ENCODE peak calls at places on chromosomes 2 and 18, in four cellular contexts. Y, D, W and T are unnamed samples.

GRCh38 chr18:47979611-47980200 is 49.2 kb upstream of the SMAD2 start:
- DNase-seq in Y (no peak), D (no peak), W (peak; percentile 60), T (no peak)

GRCh38 chr2:223107825-223108224 is 55.8 kb downstream of the KCNE4 start:
- DNase-seq in Y (no peak), D (no peak), W (no peak), T (no peak)

GRCh38 chr2:47058061-47058931 is 96.8 kb downstream of the STPG4 start:
- DNase-seq in Y (no peak), D (no peak), W (peak; percentile 87), T (no peak)

GRCh38 chr2:238851026-238851425 is 3.1 kb downstream of the TWIST2 start:
- DNase-seq in Y (no peak), D (no peak), W (no peak), T (no peak)

GRCh38 chr2:73291093-73291460 is 2.3 kb downstream of the EGR4 start:
- DNase-seq in Y (peak; percentile 73), D (no peak), W (peak; percentile 46), T (no peak)

GRCh38 chr18:10771053-10771709 is 245.4 kb downstream of the NAPG start:
- DNase-seq in Y (no peak), D (peak; percentile 17), W (no peak), T (peak; percentile 43)

GRCh38 chr2:2613279-2614199 is 282.5 kb upstream of the MYT1L start:
- DNase-seq in Y (peak; percentile 95), D (peak; percentile 56), W (peak; percentile 90), T (peak; percentile 53)

GRCh38 chr2:80638759-80639158 is 334.2 kb upstream of the LRRTM1 start:
- DNase-seq in Y (no peak), D (no peak), W (no peak), T (no peak)

GRCh38 chr18:39648616-39649015 is 2083.0 kb upstream of the CELF4 start:
- DNase-seq in Y (no peak), D (no peak), W (no peak), T (no peak)

GRCh38 chr2:191202881-191203397 is 42.3 kb upstream of the MYO1B start:
- DNase-seq in Y (no peak), D (no peak), W (no peak), T (no peak)

GRCh38 chr2:98761267-98761781 is 30.4 kb upstream of the MGAT4A start:
- DNase-seq in Y (no peak), D (no peak), W (no peak), T (no peak)

GRCh38 chr18:12904012-12904516 is 20.0 kb upstream of the PTPN2 start:
- DNase-seq in Y (peak; percentile 98), D (no peak), W (no peak), T (no peak)

GRCh38 chr18:44819944-44820510 is 139.3 kb downstream of the SETBP1 start:
- DNase-seq in Y (no peak), D (no peak), W (no peak), T (no peak)

GRCh38 chr18:12659904-12660605 is 2.1 kb upstream of the SPIRE1 start:
- DNase-seq in Y (peak; percentile 69), D (no peak), W (peak; percentile 51), T (no peak)

GRCh38 chr18:681985-682384 is 24.5 kb downstream of the TYMS start:
- DNase-seq in Y (no peak), D (no peak), W (no peak), T (no peak)

GRCh38 chr2:222561817-222562424 is 94.0 kb downstream of the FARSB start:
- DNase-seq in Y (peak; percentile 58), D (peak; percentile 13), W (peak; percentile 59), T (peak; percentile 35)

GRCh38 chr18:76958692-76959341 is 136.5 kb downstream of the ZNF236 start:
- DNase-seq in Y (no peak), D (no peak), W (no peak), T (no peak)

GRCh38 chr2:160308915-160309314 is 108.8 kb upstream of the ITGB6 start:
- DNase-seq in Y (no peak), D (no peak), W (no peak), T (no peak)

GRCh38 chr2:233807215-233807865 is 29.2 kb downstream of the MROH2A start:
- DNase-seq in Y (no peak), D (no peak), W (no peak), T (no peak)

GRCh38 chr2:232386740-232387450 is 8.3 kb downstream of the ALPP start:
- DNase-seq in Y (no peak), D (no peak), W (no peak), T (no peak)

GRCh38 chr2:238167344-238167715 is 8.6 kb downstream of the ERFE start:
- DNase-seq in Y (no peak), D (no peak), W (no peak), T (no peak)

GRCh38 chr18:37284260-37284659 is 281.3 kb downstream of the CELF4 start:
- DNase-seq in Y (no peak), D (no peak), W (no peak), T (no peak)

GRCh38 chr2:47264183-47264582 is 109.1 kb upstream of the STPG4 start:
- DNase-seq in Y (no peak), D (no peak), W (no peak), T (no peak)

GRCh38 chr2:231387904-231388724 is 7.4 kb upstream of the B3GNT7 start:
- DNase-seq in Y (no peak), D (no peak), W (peak; percentile 85), T (no peak)

GRCh38 chr2:238423561-238424312 is 3.0 kb upstream of the ASB1 start:
- DNase-seq in Y (peak; percentile 49), D (no peak), W (no peak), T (no peak)

GRCh38 chr18:3268306-3268705 is 6.4 kb downstream of the MYL12B start:
- DNase-seq in Y (no peak), D (no peak), W (no peak), T (no peak)

GRCh38 chr18:12468458-12468857 is 60.7 kb downstream of the PRELID3A start:
- DNase-seq in Y (peak; percentile 61), D (no peak), W (no peak), T (no peak)

GRCh38 chr2:75896779-75897366 is 186.2 kb upstream of the GCFC2 start:
- DNase-seq in Y (peak; percentile 40), D (no peak), W (peak; percentile 50), T (peak; percentile 12)

GRCh38 chr2:72988726-72989273 is 71.5 kb downstream of the EMX1 start:
- DNase-seq in Y (no peak), D (no peak), W (no peak), T (no peak)

GRCh38 chr2:1014802-1015201 is 64.2 kb downstream of the SNTG2 start:
- DNase-seq in Y (no peak), D (no peak), W (no peak), T (no peak)

GRCh38 chr2:48961009-48961408 is 193.3 kb downstream of the FSHR start:
- DNase-seq in Y (no peak), D (no peak), W (no peak), T (no peak)

GRCh38 chr2:164008752-164009151 is 272.9 kb upstream of the FIGN start:
- DNase-seq in Y (no peak), D (no peak), W (no peak), T (no peak)

GRCh38 chr2:172380436-172381274 is 46.7 kb upstream of the ITGA6 start:
- DNase-seq in Y (no peak), D (no peak), W (peak; percentile 71), T (no peak)

GRCh38 chr2:222506230-222506934 is 82.0 kb downstream of the SGPP2 start:
- DNase-seq in Y (no peak), D (no peak), W (peak; percentile 52), T (no peak)

GRCh38 chr2:97713296-97714083 is at the start of gene ZAP70:
- DNase-seq in Y (no peak), D (no peak), W (no peak), T (no peak)

GRCh38 chr18:58565021-58565420 is 63.9 kb downstream of the ALPK2 start:
- DNase-seq in Y (no peak), D (peak; percentile 74), W (no peak), T (no peak)

GRCh38 chr18:32735781-32736180 is 37.0 kb downstream of the KLHL14 start:
- DNase-seq in Y (no peak), D (no peak), W (no peak), T (no peak)

GRCh38 chr2:181891258-181891965 is at the start of gene ITPRID2:
- DNase-seq in Y (peak; percentile 95), D (no peak), W (peak; percentile 77), T (peak; percentile 86)

GRCh38 chr18:31206787-31207381 is 44.2 kb upstream of the DSC1 start:
- DNase-seq in Y (peak; percentile 79), D (peak; percentile 47), W (peak; percentile 60), T (peak; percentile 30)

DNA sequence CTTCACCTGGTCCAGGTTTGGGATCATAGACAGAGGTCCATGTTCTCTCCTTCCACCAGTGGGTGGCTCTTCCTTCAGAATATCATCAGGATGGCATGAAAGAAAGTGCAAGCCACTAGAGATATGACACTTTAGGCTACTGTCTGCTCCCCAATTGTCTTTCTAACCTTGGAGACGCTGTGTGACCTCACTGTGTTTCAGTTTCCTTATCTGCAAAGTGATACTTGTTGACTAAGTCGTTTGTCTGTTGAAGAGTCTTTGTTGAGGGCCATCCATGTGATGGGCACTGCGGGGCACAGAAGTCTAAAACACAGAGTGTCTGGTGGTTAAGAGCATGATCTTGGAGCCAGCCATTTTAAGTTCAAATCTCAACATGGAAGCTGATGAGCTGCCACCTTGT is 259.9 kb upstream of the THSD7B start:
- DNase-seq in Y (no peak), D (no peak), W (no peak), T (no peak)
- TF ChIP-seq SPI1 in Y (no peak), D (no peak), W (no peak), T (no peak)

GRCh38 chr2:94759211-94759610 is 112.0 kb upstream of the TEKT4 start:
- DNase-seq in Y (peak; percentile 60), D (no peak), W (peak; percentile 16), T (no peak)
- TF ChIP-seq SPI1 in Y (no peak), D (no peak), W (no peak), T (no peak)

DNA sequence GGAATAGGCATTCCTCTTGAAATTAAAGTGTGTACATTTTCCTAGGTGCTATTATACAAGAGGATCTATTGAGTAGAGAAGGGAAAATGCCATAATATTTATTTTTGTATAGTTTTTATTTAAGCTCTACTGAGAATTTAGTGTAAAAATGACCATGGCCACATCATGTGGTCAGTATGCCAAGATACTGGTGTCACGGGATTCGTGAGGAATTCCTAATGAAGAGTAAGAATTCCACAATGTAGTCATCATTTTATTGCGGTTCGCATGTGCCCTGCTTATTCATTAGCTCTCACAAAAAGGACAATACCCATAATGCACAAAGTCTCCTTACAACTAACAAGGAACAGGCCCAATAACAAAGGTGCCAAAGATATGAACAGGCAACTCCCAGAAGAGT is 39.3 kb upstream of the PARD3B start:
- DNase-seq in Y (no peak), D (no peak), W (no peak), T (no peak)
- TF ChIP-seq SPI1 in Y (no peak), D (no peak), W (no peak), T (no peak)

GRCh38 chr2:61443342-61444041 is 27.4 kb downstream of the USP34 start:
- DNase-seq in Y (no peak), D (peak; percentile 97), W (no peak), T (no peak)
- TF ChIP-seq SPI1 in Y (no peak), D (peak; percentile 96), W (no peak), T (peak; percentile 98)

GRCh38 chr2:27400348-27401135 is 8.8 kb downstream of the PPM1G start:
- DNase-seq in Y (peak; percentile 9), D (no peak), W (no peak), T (no peak)
- TF ChIP-seq SPI1 in Y (no peak), D (no peak), W (no peak), T (no peak)